ENCODE peak calls at places on chromosomes 13 and 19, in ten cellular contexts. S is CD4-positive, alpha-beta T cell; E is anterior cingulate cortex; W is progenitor cell of endocrine pancreas; M is GM04504; Z is C1 segment of cervical spinal cord; T is hepatocyte; U is glutamatergic neuron; V is NAMALWA; F is SK-N-SH. X is an unnamed sample.
A peak's percentile ranks its signal among the peaks of the same experiment; 100 is the strongest.

GRCh38 chr19:48842744-48843162 is 6.5 kb upstream of the HSD17B14 start:
- DNase-seq in S (peak; percentile 30), E (no peak), W (peak; percentile 37), M (peak; percentile 21), Z (peak; percentile 1), T (peak; percentile 76), U (peak; percentile 52), V (peak; percentile 82), F (peak; percentile 80), X (no peak)

GRCh38 chr19:405138-405965 is 3.6 kb downstream of the C2CD4C start:
- DNase-seq in S (no peak), E (no peak), W (no peak), M (no peak), Z (no peak), T (no peak), U (peak; percentile 42), V (no peak), F (peak; percentile 42), X (no peak)

GRCh38 chr13:23461544-23461943 is 28.0 kb upstream of the SACS start:
- DNase-seq in S (no peak), E (no peak), W (no peak), M (no peak), Z (no peak), T (no peak), U (no peak), V (no peak), F (no peak), X (no peak)

GRCh38 chr19:13610042-13610691 is 103.9 kb upstream of the CACNA1A start:
- DNase-seq in S (no peak), E (no peak), W (no peak), M (no peak), Z (no peak), T (peak; percentile 32), U (no peak), V (no peak), F (no peak), X (no peak)

GRCh38 chr13:48231948-48232347 is 1.1 kb upstream of the ITM2B start:
- DNase-seq in S (no peak), E (no peak), W (no peak), M (no peak), Z (no peak), T (no peak), U (no peak), V (no peak), F (no peak), X (no peak)

GRCh38 chr19:4537953-4538600 is 1.8 kb downstream of the LRG1 start:
- DNase-seq in S (no peak), E (no peak), W (no peak), M (no peak), Z (no peak), T (peak; percentile 2), U (no peak), V (no peak), F (no peak), X (no peak)

GRCh38 chr19:16934489-16934888 is 45.7 kb downstream of the F2RL3 start:
- DNase-seq in S (no peak), E (no peak), W (no peak), M (no peak), Z (no peak), T (no peak), U (no peak), V (no peak), F (no peak), X (no peak)

GRCh38 chr13:34967851-34968562 is 25.9 kb downstream of the NBEA start:
- DNase-seq in S (no peak), E (no peak), W (no peak), M (no peak), Z (no peak), T (no peak), U (no peak), V (no peak), F (no peak), X (no peak)

GRCh38 chr13:109344552-109345157 is 441.7 kb downstream of the IRS2 start:
- DNase-seq in S (no peak), E (no peak), W (no peak), M (peak; percentile 18), Z (no peak), T (no peak), U (no peak), V (no peak), F (peak; percentile 37), X (no peak)

GRCh38 chr19:35404879-35405622 is 34.2 kb downstream of the GPR42 start:
- DNase-seq in S (no peak), E (no peak), W (no peak), M (peak; percentile 90), Z (no peak), T (peak; percentile 62), U (no peak), V (no peak), F (no peak), X (no peak)

GRCh38 chr13:98557934-98558630 is 18.8 kb downstream of the STK24 start:
- DNase-seq in S (no peak), E (no peak), W (no peak), M (no peak), Z (no peak), T (no peak), U (no peak), V (no peak), F (no peak), X (no peak)

GRCh38 chr13:44236370-44236769 is 137.3 kb upstream of the SERP2 start:
- DNase-seq in S (no peak), E (no peak), W (no peak), M (no peak), Z (no peak), T (no peak), U (no peak), V (no peak), F (no peak), X (no peak)

GRCh38 chr19:48390188-48391099 is 907 bp downstream of the KDELR1 start:
- DNase-seq in S (peak; percentile 54), E (no peak), W (peak; percentile 51), M (no peak), Z (peak; percentile 14), T (peak; percentile 88), U (peak; percentile 88), V (peak; percentile 78), F (peak; percentile 84), X (no peak)